ENCODE peak calls at places on chromosomes 11 and 22, in four cellular contexts. X is amniotic stem cell; B is psoas muscle; N is activated CD4-positive, alpha-beta T cell treated with anti-CD3 and anti-CD28 coated beads, Interleukin-2, amount 10 ng/mL, durations not matched to agents 7 days and 5 days. U is an unnamed sample.

GRCh38 chr11:72446929-72447753 is 12.8 kb upstream of the CLPB start:
- DNase-seq in N (peak), X (peak), B (no peak), U (no peak)

GRCh38 chr11:94144664-94145063 is 16.0 kb downstream of the PANX1 start:
- DNase-seq in B (no peak), N (no peak), X (no peak), U (no peak)

GRCh38 chr11:77182542-77183420 is 54.7 kb downstream of the MYO7A start:
- DNase-seq in X (no peak), N (no peak), B (no peak), U (no peak)

GRCh38 chr11:73198677-73199076 is 19.4 kb upstream of the P2RY2 start:
- DNase-seq in B (no peak), N (no peak), X (no peak), U (no peak)

GRCh38 chr11:10329935-10330334 is 25.1 kb downstream of the ADM start:
- DNase-seq in B (no peak), X (peak), N (no peak), U (no peak)

GRCh38 chr22:32354360-32355351 is 3.0 kb upstream of the RFPL3 start:
- DNase-seq in X (no peak), N (no peak), B (no peak), U (no peak)

GRCh38 chr11:123775274-123775673 is 21.0 kb upstream of the OR6X1 start:
- DNase-seq in B (no peak), X (no peak), N (no peak), U (no peak)

GRCh38 chr11:10674991-10675440 is 18.5 kb downstream of the IRAG1 start:
- DNase-seq in B (peak), X (no peak), N (no peak), U (peak)

GRCh38 chr11:82225502-82225901 is 508.2 kb downstream of the FAM181B start:
- DNase-seq in X (no peak), B (no peak), N (no peak), U (no peak)

GRCh38 chr11:17528181-17528691 is 16.0 kb downstream of the USH1C start:
- DNase-seq in X (no peak), B (peak), N (peak), U (no peak)

GRCh38 chr11:123061403-123062157 is at the start of gene HSPA8:
- DNase-seq in X (peak), N (peak), B (peak), U (peak)

GRCh38 chr11:108887436-108888238 is 222.8 kb downstream of the DDX10 start:
- DNase-seq in B (no peak), N (no peak), X (no peak), U (no peak)

GRCh38 chr22:44574581-44575343 is 76.7 kb upstream of the RTL6 start:
- DNase-seq in X (no peak), B (no peak), N (no peak), U (no peak)

GRCh38 chr11:75100314-75100713 is 3.6 kb upstream of the OR2AT4 start:
- DNase-seq in X (no peak), N (no peak), B (no peak), U (no peak)

GRCh38 chr11:61917357-61918109 is at the start of gene RAB3IL1:
- DNase-seq in B (peak), X (peak), N (no peak), U (peak)

GRCh38 chr22:33126881-33127280 is 68.7 kb upstream of the SYN3 start:
- DNase-seq in B (no peak), X (no peak), N (no peak), U (no peak)

GRCh38 chr11:76270387-76270786 is 64.1 kb upstream of the WNT11 start:
- DNase-seq in X (no peak), N (no peak), B (no peak), U (no peak)

GRCh38 chr11:61011239-61011870 is 39.9 kb downstream of the CD6 start:
- DNase-seq in B (no peak), X (no peak), N (no peak), U (no peak)

GRCh38 chr11:12090761-12091261 is 19.6 kb upstream of the MICAL2 start:
- DNase-seq in B (no peak), X (no peak), N (no peak), U (no peak)

GRCh38 chr11:71246559-71246958 is 5.8 kb downstream of the SHANK2 start:
- DNase-seq in B (no peak), N (no peak), X (no peak), U (no peak)

GRCh38 chr22:27641049-27641790 is 160.3 kb downstream of the MN1 start:
- DNase-seq in N (no peak), X (no peak), B (no peak), U (peak)

GRCh38 chr22:37752189-37753061 is 55.3 kb upstream of the GCAT start:
- DNase-seq in B (peak), X (peak), N (no peak), U (peak)

GRCh38 chr11:2909145-2909914 is 19.9 kb downstream of the PHLDA2 start:
- DNase-seq in B (peak), N (no peak), X (no peak), U (no peak)

GRCh38 chr11:62665630-62666258 is 632 bp downstream of the CSKMT start:
- DNase-seq in X (no peak), B (peak), N (peak), U (peak)

GRCh38 chr11:8676458-8676857 is 6.0 kb downstream of the TRIM66 start:
- DNase-seq in N (no peak), B (no peak), X (no peak), U (no peak)

GRCh38 chr11:93541884-93542752 is 1.1 kb downstream of the SMCO4 start:
- DNase-seq in N (peak), B (peak), X (peak), U (peak)

GRCh38 chr11:126824035-126824607 is 176.4 kb downstream of the KIRREL3 start:
- DNase-seq in B (no peak), N (no peak), X (no peak), U (no peak)

GRCh38 chr11:36164522-36165250 is 124.5 kb downstream of the COMMD9 start:
- DNase-seq in B (no peak), X (no peak), N (no peak), U (no peak)

GRCh38 chr11:128488471-128488870 is 98.9 kb downstream of the ETS1 start:
- DNase-seq in B (no peak), X (no peak), N (no peak), U (no peak)

GRCh38 chr11:87583931-87584330 is 546.2 kb downstream of the TMEM135 start:
- DNase-seq in N (no peak), X (no peak), B (no peak), U (no peak)

GRCh38 chr11:62974848-62975522 is 9.8 kb downstream of the SLC22A6 start:
- DNase-seq in B (no peak), X (no peak), N (no peak), U (peak)

GRCh38 chr11:122509091-122509490 is 146.4 kb upstream of the UBASH3B start:
- DNase-seq in N (no peak), X (no peak), B (no peak), U (no peak)